ENCODE peak calls at places on chromosomes 4 and X, in eight cellular contexts. One of them, this sample, is unnamed.

GRCh38 chrX:80014141-80014940 is at the start of gene TBX22:
- DNase-seq in T follicular helper cell: no peak
- DNase-seq in B cell: no peak
- DNase-seq in GM12891: no peak
- DNase-seq in ovary: no peak
- DNase-seq in EL: no peak
- DNase-seq in activated naive CD4-positive, alpha-beta T cell treated with anti-CD3 and anti-CD28 coated beads for 36 hours: no peak
- DNase-seq in NCI-H1092 treated with DMSO at 0.1 percent for 48 hours: no peak
- DNase-seq in this sample: no peak

GRCh38 chr4:179797718-179798117 is 2355.5 kb upstream of the AGA start:
- DNase-seq in B cell: no peak
- DNase-seq in EL: no peak
- DNase-seq in activated naive CD4-positive, alpha-beta T cell treated with anti-CD3 and anti-CD28 coated beads for 36 hours: no peak
- DNase-seq in T follicular helper cell: no peak
- DNase-seq in ovary: no peak
- DNase-seq in NCI-H1092 treated with DMSO at 0.1 percent for 48 hours: no peak
- DNase-seq in GM12891: no peak
- DNase-seq in this sample: no peak

GRCh38 chr4:25965629-25966028 is 51.6 kb downstream of the SMIM20 start:
- DNase-seq in ovary: no peak
- DNase-seq in EL: no peak
- DNase-seq in NCI-H1092 treated with DMSO at 0.1 percent for 48 hours: no peak
- DNase-seq in GM12891: no peak
- DNase-seq in T follicular helper cell: no peak
- DNase-seq in B cell: no peak
- DNase-seq in activated naive CD4-positive, alpha-beta T cell treated with anti-CD3 and anti-CD28 coated beads for 36 hours: no peak
- DNase-seq in this sample: no peak

GRCh38 chrX:106898462-106898861 is 4.7 kb downstream of the RIPPLY1 start:
- DNase-seq in B cell: peak; percentile 38
- DNase-seq in T follicular helper cell: no peak
- DNase-seq in GM12891: peak; percentile 6
- DNase-seq in NCI-H1092 treated with DMSO at 0.1 percent for 48 hours: peak; percentile 59
- DNase-seq in activated naive CD4-positive, alpha-beta T cell treated with anti-CD3 and anti-CD28 coated beads for 36 hours: peak; percentile 20
- DNase-seq in ovary: no peak
- DNase-seq in EL: peak; percentile 57
- DNase-seq in this sample: no peak

GRCh38 chr4:124785645-124786044 is 73.1 kb upstream of the ANKRD50 start:
- DNase-seq in EL: no peak
- DNase-seq in ovary: no peak
- DNase-seq in NCI-H1092 treated with DMSO at 0.1 percent for 48 hours: no peak
- DNase-seq in activated naive CD4-positive, alpha-beta T cell treated with anti-CD3 and anti-CD28 coated beads for 36 hours: no peak
- DNase-seq in T follicular helper cell: no peak
- DNase-seq in B cell: no peak
- DNase-seq in GM12891: no peak
- DNase-seq in this sample: no peak

GRCh38 chr4:140188975-140189374 is 35.0 kb upstream of the MAML3 start:
- DNase-seq in activated naive CD4-positive, alpha-beta T cell treated with anti-CD3 and anti-CD28 coated beads for 36 hours: no peak
- DNase-seq in T follicular helper cell: no peak
- DNase-seq in B cell: no peak
- DNase-seq in ovary: peak; percentile 71
- DNase-seq in NCI-H1092 treated with DMSO at 0.1 percent for 48 hours: no peak
- DNase-seq in EL: peak; percentile 69
- DNase-seq in GM12891: no peak
- DNase-seq in this sample: no peak

GRCh38 chrX:8988456-8988855 is 45.5 kb downstream of the FAM9B start:
- DNase-seq in GM12891: no peak
- DNase-seq in B cell: no peak
- DNase-seq in T follicular helper cell: no peak
- DNase-seq in activated naive CD4-positive, alpha-beta T cell treated with anti-CD3 and anti-CD28 coated beads for 36 hours: peak; percentile 40
- DNase-seq in NCI-H1092 treated with DMSO at 0.1 percent for 48 hours: no peak
- DNase-seq in ovary: peak; percentile 24
- DNase-seq in EL: peak; percentile 17
- DNase-seq in this sample: no peak

GRCh38 chr4:8478801-8479744 is 38.5 kb downstream of the TRMT44 start:
- DNase-seq in B cell: no peak
- DNase-seq in GM12891: no peak
- DNase-seq in NCI-H1092 treated with DMSO at 0.1 percent for 48 hours: no peak
- DNase-seq in EL: no peak
- DNase-seq in ovary: no peak
- DNase-seq in T follicular helper cell: no peak
- DNase-seq in activated naive CD4-positive, alpha-beta T cell treated with anti-CD3 and anti-CD28 coated beads for 36 hours: no peak
- DNase-seq in this sample: no peak

GRCh38 chr4:80150387-80151173 is 46.7 kb upstream of the PRDM8 start:
- DNase-seq in ovary: no peak
- DNase-seq in EL: no peak
- DNase-seq in activated naive CD4-positive, alpha-beta T cell treated with anti-CD3 and anti-CD28 coated beads for 36 hours: no peak
- DNase-seq in NCI-H1092 treated with DMSO at 0.1 percent for 48 hours: no peak
- DNase-seq in B cell: no peak
- DNase-seq in T follicular helper cell: no peak
- DNase-seq in GM12891: no peak
- DNase-seq in this sample: no peak

GRCh38 chr4:146960634-146961033 is 15.0 kb upstream of the TTC29 start:
- DNase-seq in B cell: no peak
- DNase-seq in ovary: no peak
- DNase-seq in activated naive CD4-positive, alpha-beta T cell treated with anti-CD3 and anti-CD28 coated beads for 36 hours: no peak
- DNase-seq in T follicular helper cell: no peak
- DNase-seq in EL: no peak
- DNase-seq in GM12891: no peak
- DNase-seq in NCI-H1092 treated with DMSO at 0.1 percent for 48 hours: no peak
- DNase-seq in this sample: no peak

GRCh38 chrX:153650959-153651358 is 4.0 kb downstream of the DUSP9 start:
- DNase-seq in EL: no peak
- DNase-seq in T follicular helper cell: no peak
- DNase-seq in ovary: no peak
- DNase-seq in NCI-H1092 treated with DMSO at 0.1 percent for 48 hours: no peak
- DNase-seq in activated naive CD4-positive, alpha-beta T cell treated with anti-CD3 and anti-CD28 coated beads for 36 hours: no peak
- DNase-seq in B cell: no peak
- DNase-seq in GM12891: no peak
- DNase-seq in this sample: no peak